ENCODE peak calls at places on chromosome 21, in seven cellular contexts. U is left lung; S is CD8-positive, alpha-beta T cell; Y is body of pancreas; C is adrenal gland; A is HCT116; P is ascending aorta. M is an unnamed sample.

GRCh38 chr21:33642896-33643657 is 776 bp downstream of the ITSN1 start:
- DNase-seq in U (peak; percentile 38), S (no peak), Y (peak; percentile 19), C (peak; percentile 46), A (no peak), P (peak; percentile 70), M (peak; percentile 16)

GRCh38 chr21:36082140-36082742 is 12.4 kb downstream of the CBR1 start:
- DNase-seq in U (no peak), S (no peak), Y (no peak), C (no peak), A (no peak), P (no peak), M (no peak)

GRCh38 chr21:29647353-29647781 is 292.4 kb downstream of the GRIK1 start:
- DNase-seq in U (no peak), S (no peak), Y (no peak), C (no peak), A (no peak), P (no peak), M (no peak)

GRCh38 chr21:38843806-38844479 is 38.2 kb downstream of the ETS2 start:
- DNase-seq in U (no peak), S (no peak), Y (no peak), C (no peak), A (no peak), P (no peak), M (no peak)

GRCh38 chr21:36052860-36053766 is 7.2 kb downstream of the SETD4 start:
- DNase-seq in U (no peak), S (no peak), Y (no peak), C (no peak), A (no peak), P (no peak), M (no peak)

GRCh38 chr21:29640233-29640554 is 299.6 kb downstream of the GRIK1 start:
- DNase-seq in U (no peak), S (no peak), Y (no peak), C (no peak), A (no peak), P (no peak), M (no peak)

GRCh38 chr21:21682172-21682571 is 684.0 kb downstream of the NCAM2 start:
- DNase-seq in U (no peak), S (no peak), Y (no peak), C (no peak), A (no peak), P (no peak), M (no peak)

GRCh38 chr21:36246080-36246631 is 73.8 kb upstream of the MORC3 start:
- DNase-seq in U (peak; percentile 51), S (no peak), Y (peak; percentile 37), C (no peak), A (no peak), P (no peak), M (no peak)

GRCh38 chr21:38831526-38832467 is 26.1 kb downstream of the ETS2 start:
- DNase-seq in U (peak; percentile 74), S (no peak), Y (peak; percentile 70), C (peak; percentile 77), A (peak; percentile 35), P (peak; percentile 95), M (no peak)

GRCh38 chr21:29217818-29218252 is 80.9 kb upstream of the BACH1 start:
- DNase-seq in U (no peak), S (no peak), Y (no peak), C (no peak), A (peak; percentile 12), P (no peak), M (no peak)

GRCh38 chr21:33362044-33362555 is 37.3 kb downstream of the IFNAR1 start:
- DNase-seq in U (no peak), S (peak; percentile 40), Y (peak; percentile 28), C (no peak), A (no peak), P (no peak), M (peak; percentile 86)

GRCh38 chr21:25457411-25457810 is 149.9 kb downstream of the MRPL39 start:
- DNase-seq in U (no peak), S (no peak), Y (no peak), C (no peak), A (no peak), P (no peak), M (no peak)

GRCh38 chr21:33430858-33431257 is 27.6 kb downstream of the IFNGR2 start:
- DNase-seq in U (no peak), S (no peak), Y (no peak), C (no peak), A (no peak), P (no peak), M (no peak)

GRCh38 chr21:33112670-33113596 is 43.0 kb downstream of the OLIG1 start:
- DNase-seq in U (no peak), S (no peak), Y (no peak), C (no peak), A (no peak), P (no peak), M (no peak)

GRCh38 chr21:29187939-29188338 is 57.5 kb downstream of the MAP3K7CL start:
- DNase-seq in U (no peak), S (no peak), Y (peak; percentile 79), C (peak; percentile 85), A (peak; percentile 59), P (no peak), M (no peak)

GRCh38 chr21:27722095-27722494 is 755.2 kb upstream of the ADAMTS5 start:
- DNase-seq in U (no peak), S (no peak), Y (no peak), C (no peak), A (no peak), P (no peak), M (no peak)

GRCh38 chr21:14785679-14786078 is 239.6 kb upstream of the SAMSN1 start:
- DNase-seq in U (no peak), S (no peak), Y (no peak), C (no peak), A (no peak), P (no peak), M (no peak)

GRCh38 chr21:26945916-26946315 is 21.0 kb downstream of the ADAMTS5 start:
- DNase-seq in U (peak; percentile 53), S (no peak), Y (no peak), C (no peak), A (no peak), P (no peak), M (no peak)

GRCh38 chr21:32411366-32412161 is 942 bp upstream of the EVA1C start:
- DNase-seq in U (peak; percentile 84), S (peak; percentile 8), Y (peak; percentile 93), C (peak; percentile 81), A (no peak), P (peak; percentile 97), M (peak; percentile 51)

GRCh38 chr21:16678479-16678878 is 834.4 kb upstream of the CXADR start:
- DNase-seq in U (no peak), S (no peak), Y (no peak), C (no peak), A (no peak), P (no peak), M (no peak)

GRCh38 chr21:23968722-23969647 is 1638.3 kb downstream of the MRPL39 start:
- DNase-seq in U (no peak), S (peak; percentile 50), Y (peak; percentile 56), C (peak; percentile 33), A (no peak), P (no peak), M (peak; percentile 76)

GRCh38 chr21:32565856-32566465 is 19.4 kb downstream of the TCP10L start:
- DNase-seq in U (no peak), S (no peak), Y (no peak), C (no peak), A (no peak), P (no peak), M (no peak)

GRCh38 chr21:29655577-29655976 is 284.2 kb downstream of the GRIK1 start:
- DNase-seq in U (no peak), S (no peak), Y (no peak), C (no peak), A (no peak), P (no peak), M (no peak)

GRCh38 chr21:33149166-33149565 is 79.2 kb downstream of the OLIG1 start:
- DNase-seq in U (no peak), S (no peak), Y (no peak), C (no peak), A (no peak), P (no peak), M (no peak)

GRCh38 chr21:28283652-28284490 is 708.8 kb downstream of the LTN1 start:
- DNase-seq in U (no peak), S (no peak), Y (peak; percentile 15), C (no peak), A (no peak), P (no peak), M (no peak)

GRCh38 chr21:38544681-38545080 is 46.4 kb upstream of the ERG start:
- DNase-seq in U (no peak), S (no peak), Y (no peak), C (no peak), A (no peak), P (no peak), M (no peak)

GRCh38 chr21:38861006-38861405 is 55.3 kb downstream of the ETS2 start:
- DNase-seq in U (no peak), S (no peak), Y (no peak), C (no peak), A (no peak), P (no peak), M (no peak)

DNA sequence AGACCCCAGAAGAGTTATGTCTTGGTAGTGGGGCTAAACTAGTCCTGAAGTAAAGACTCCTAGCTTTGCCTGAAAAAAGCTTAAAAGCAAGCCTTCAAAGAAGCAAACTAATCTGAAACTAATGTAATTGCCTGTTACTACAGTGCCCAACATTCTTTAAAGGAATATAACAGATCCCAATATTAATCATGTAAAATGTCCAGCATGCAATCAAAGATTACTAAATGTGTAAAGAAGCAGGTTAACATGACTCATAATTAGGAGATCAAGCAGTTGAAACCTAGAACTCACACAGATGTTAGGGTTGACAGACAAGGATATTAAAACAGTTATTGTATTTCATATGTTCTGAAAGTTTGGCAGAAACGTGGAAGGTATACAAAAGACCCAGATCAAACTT is 17.8 kb downstream of the DYRK1A start:
- DNase-seq in U (no peak), S (no peak), Y (no peak), C (no peak), A (no peak), P (no peak), M (no peak)
- H3K4me3 ChIP-seq in U (no peak overlapping the region), S (no peak overlapping the region), Y (no peak overlapping the region), C (no peak overlapping the region), A (no peak overlapping the region), P (no peak overlapping the region), M (no peak overlapping the region)

DNA sequence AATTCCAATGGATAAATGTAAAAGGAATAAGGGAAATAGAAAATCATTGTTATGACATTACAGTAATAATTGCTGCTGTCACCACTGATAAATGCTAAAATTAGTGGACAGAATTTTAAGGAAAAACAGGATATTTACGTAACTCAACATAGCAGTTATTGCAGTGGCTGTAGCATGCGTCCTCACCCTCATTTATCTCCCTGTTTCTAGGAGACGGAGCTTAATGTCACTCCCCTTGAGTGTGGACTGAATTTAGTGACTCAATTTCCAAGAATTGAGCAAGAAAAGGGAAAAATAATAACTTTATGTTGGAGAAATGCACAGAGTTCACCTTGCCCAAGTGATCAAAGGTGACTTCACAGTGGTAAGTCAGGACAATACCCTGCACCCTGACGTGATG is 33.3 kb upstream of the COL18A1 start:
- DNase-seq in U (no peak), S (no peak), Y (no peak), C (no peak), A (no peak), P (no peak), M (no peak)
- H3K27me3 ChIP-seq in U (no peaks in the 10 kb centered on the region), S (no peaks in the 10 kb centered on the region), Y (no peaks in the 10 kb centered on the region), C (no peaks in the 10 kb centered on the region), A (no peaks in the 10 kb centered on the region), P (no peaks in the 10 kb centered on the region), M (no peaks in the 10 kb centered on the region)

GRCh38 chr21:39966786-39967185 is 99.5 kb downstream of the PCP4 start:
- DNase-seq in U (no peak), S (no peak), Y (no peak), C (no peak), A (no peak), P (no peak), M (no peak)
- H3K4me1 ChIP-seq in U (no peaks in the 10 kb centered on the region), S (no peaks in the 10 kb centered on the region), Y (no peaks in the 10 kb centered on the region), C (peaks cover 6% of the 10 kb centered on the region), A (no peaks in the 10 kb centered on the region), P (no peaks in the 10 kb centered on the region), M (no peaks in the 10 kb centered on the region)

GRCh38 chr21:45455321-45456013 is 50.5 kb downstream of the COL18A1 start:
- DNase-seq in U (peak; percentile 59), S (no peak), Y (peak; percentile 63), C (no peak), A (no peak), P (no peak), M (no peak)
- H3K4me3 ChIP-seq in U (peak overlapping the region; percentile 14), S (no peak overlapping the region), Y (no peak overlapping the region), C (peak overlapping the region; percentile 1), A (no peak overlapping the region), P (peak overlapping the region; percentile 38), M (no peak overlapping the region)

M was measured in naive thymus-derived CD4-positive, alpha-beta T cell.